ENCODE peak calls at places on chromosomes 1 and 21, in nine cellular contexts. One of them, this sample, is unnamed.

GRCh38 chr1:101235241-101235695 is 1.6 kb upstream of the S1PR1 start:
- DNase-seq in lower leg skin: no peak
- DNase-seq in AG09309: no peak
- DNase-seq in posterior vena cava: no peak
- DNase-seq in left cardiac atrium: no peak
- DNase-seq in astrocyte of the cerebellum: no peak
- DNase-seq in substantia nigra: no peak
- DNase-seq in progenitor cell of endocrine pancreas: no peak
- DNase-seq in stimulated activated naive CD4-positive, alpha-beta T cell: peak; percentile 66
- DNase-seq in this sample: no peak

GRCh38 chr1:168698453-168698852 is 30.6 kb downstream of the DPT start:
- DNase-seq in lower leg skin: no peak
- DNase-seq in AG09309: no peak
- DNase-seq in posterior vena cava: no peak
- DNase-seq in left cardiac atrium: no peak
- DNase-seq in astrocyte of the cerebellum: no peak
- DNase-seq in substantia nigra: no peak
- DNase-seq in progenitor cell of endocrine pancreas: no peak
- DNase-seq in stimulated activated naive CD4-positive, alpha-beta T cell: no peak
- DNase-seq in this sample: no peak

GRCh38 chr1:216905781-216906180 is 182.6 kb upstream of the ESRRG start:
- DNase-seq in lower leg skin: no peak
- DNase-seq in AG09309: no peak
- DNase-seq in posterior vena cava: no peak
- DNase-seq in left cardiac atrium: no peak
- DNase-seq in astrocyte of the cerebellum: no peak
- DNase-seq in substantia nigra: no peak
- DNase-seq in progenitor cell of endocrine pancreas: no peak
- DNase-seq in stimulated activated naive CD4-positive, alpha-beta T cell: no peak
- DNase-seq in this sample: no peak

GRCh38 chr1:207925210-207925609 is 14.3 kb upstream of the CD34 start:
- DNase-seq in lower leg skin: peak; percentile 94
- DNase-seq in AG09309: no peak
- DNase-seq in posterior vena cava: peak; percentile 82
- DNase-seq in left cardiac atrium: peak; percentile 73
- DNase-seq in astrocyte of the cerebellum: peak; percentile 19
- DNase-seq in substantia nigra: no peak
- DNase-seq in progenitor cell of endocrine pancreas: no peak
- DNase-seq in stimulated activated naive CD4-positive, alpha-beta T cell: no peak
- DNase-seq in this sample: no peak

GRCh38 chr1:224054012-224054411 is 59.9 kb upstream of the FBXO28 start:
- DNase-seq in lower leg skin: no peak
- DNase-seq in AG09309: no peak
- DNase-seq in posterior vena cava: no peak
- DNase-seq in left cardiac atrium: no peak
- DNase-seq in astrocyte of the cerebellum: no peak
- DNase-seq in substantia nigra: no peak
- DNase-seq in progenitor cell of endocrine pancreas: no peak
- DNase-seq in stimulated activated naive CD4-positive, alpha-beta T cell: no peak
- DNase-seq in this sample: no peak

GRCh38 chr1:56921486-56921885 is 44.3 kb downstream of the C8B start:
- DNase-seq in lower leg skin: no peak
- DNase-seq in AG09309: no peak
- DNase-seq in posterior vena cava: no peak
- DNase-seq in left cardiac atrium: no peak
- DNase-seq in astrocyte of the cerebellum: no peak
- DNase-seq in substantia nigra: no peak
- DNase-seq in progenitor cell of endocrine pancreas: no peak
- DNase-seq in stimulated activated naive CD4-positive, alpha-beta T cell: no peak
- DNase-seq in this sample: no peak

GRCh38 chr1:63732666-63733065 is 41.2 kb upstream of the ROR1 start:
- DNase-seq in lower leg skin: no peak
- DNase-seq in AG09309: no peak
- DNase-seq in posterior vena cava: no peak
- DNase-seq in left cardiac atrium: no peak
- DNase-seq in astrocyte of the cerebellum: no peak
- DNase-seq in substantia nigra: no peak
- DNase-seq in progenitor cell of endocrine pancreas: no peak
- DNase-seq in stimulated activated naive CD4-positive, alpha-beta T cell: no peak
- DNase-seq in this sample: no peak

GRCh38 chr1:202200669-202201068 is 7.1 kb downstream of the LGR6 start:
- DNase-seq in lower leg skin: no peak
- DNase-seq in AG09309: no peak
- DNase-seq in posterior vena cava: no peak
- DNase-seq in left cardiac atrium: peak; percentile 54
- DNase-seq in astrocyte of the cerebellum: no peak
- DNase-seq in substantia nigra: peak; percentile 36
- DNase-seq in progenitor cell of endocrine pancreas: no peak
- DNase-seq in stimulated activated naive CD4-positive, alpha-beta T cell: no peak
- DNase-seq in this sample: no peak

GRCh38 chr1:184789899-184790298 is 35.2 kb upstream of the EDEM3 start:
- DNase-seq in lower leg skin: no peak
- DNase-seq in AG09309: no peak
- DNase-seq in posterior vena cava: no peak
- DNase-seq in left cardiac atrium: no peak
- DNase-seq in astrocyte of the cerebellum: no peak
- DNase-seq in substantia nigra: no peak
- DNase-seq in progenitor cell of endocrine pancreas: no peak
- DNase-seq in stimulated activated naive CD4-positive, alpha-beta T cell: no peak
- DNase-seq in this sample: no peak

GRCh38 chr1:19866029-19866428 is 16.2 kb upstream of the OTUD3 start:
- DNase-seq in lower leg skin: no peak
- DNase-seq in AG09309: no peak
- DNase-seq in posterior vena cava: no peak
- DNase-seq in left cardiac atrium: no peak
- DNase-seq in astrocyte of the cerebellum: no peak
- DNase-seq in substantia nigra: no peak
- DNase-seq in progenitor cell of endocrine pancreas: no peak
- DNase-seq in stimulated activated naive CD4-positive, alpha-beta T cell: no peak
- DNase-seq in this sample: no peak

GRCh38 chr1:43439781-43440180 is 13.9 kb downstream of the HYI start:
- DNase-seq in lower leg skin: peak; percentile 53
- DNase-seq in AG09309: no peak
- DNase-seq in posterior vena cava: peak; percentile 70
- DNase-seq in left cardiac atrium: no peak
- DNase-seq in astrocyte of the cerebellum: no peak
- DNase-seq in substantia nigra: no peak
- DNase-seq in progenitor cell of endocrine pancreas: no peak
- DNase-seq in stimulated activated naive CD4-positive, alpha-beta T cell: no peak
- DNase-seq in this sample: no peak

GRCh38 chr21:41993744-41994143 is 16.4 kb downstream of the ZBTB21 start:
- DNase-seq in lower leg skin: no peak
- DNase-seq in AG09309: peak; percentile 84
- DNase-seq in posterior vena cava: no peak
- DNase-seq in left cardiac atrium: no peak
- DNase-seq in astrocyte of the cerebellum: peak; percentile 33
- DNase-seq in substantia nigra: no peak
- DNase-seq in progenitor cell of endocrine pancreas: no peak
- DNase-seq in stimulated activated naive CD4-positive, alpha-beta T cell: no peak
- DNase-seq in this sample: no peak

GRCh38 chr1:18992646-18993045 is 36.2 kb upstream of the IFFO2 start:
- DNase-seq in lower leg skin: peak; percentile 49
- DNase-seq in AG09309: no peak
- DNase-seq in posterior vena cava: no peak
- DNase-seq in left cardiac atrium: no peak
- DNase-seq in astrocyte of the cerebellum: no peak
- DNase-seq in substantia nigra: no peak
- DNase-seq in progenitor cell of endocrine pancreas: no peak
- DNase-seq in stimulated activated naive CD4-positive, alpha-beta T cell: no peak
- DNase-seq in this sample: no peak

GRCh38 chr1:109357673-109358072 is 40.0 kb downstream of the SORT1 start:
- DNase-seq in lower leg skin: no peak
- DNase-seq in AG09309: no peak
- DNase-seq in posterior vena cava: no peak
- DNase-seq in left cardiac atrium: no peak
- DNase-seq in astrocyte of the cerebellum: no peak
- DNase-seq in substantia nigra: no peak
- DNase-seq in progenitor cell of endocrine pancreas: no peak
- DNase-seq in stimulated activated naive CD4-positive, alpha-beta T cell: no peak
- DNase-seq in this sample: no peak

GRCh38 chr1:95018602-95019369 is 54.0 kb downstream of the ALG14 start:
- DNase-seq in lower leg skin: no peak
- DNase-seq in AG09309: no peak
- DNase-seq in posterior vena cava: no peak
- DNase-seq in left cardiac atrium: no peak
- DNase-seq in astrocyte of the cerebellum: no peak
- DNase-seq in substantia nigra: no peak
- DNase-seq in progenitor cell of endocrine pancreas: no peak
- DNase-seq in stimulated activated naive CD4-positive, alpha-beta T cell: no peak
- DNase-seq in this sample: no peak

GRCh38 chr1:71948561-71948960 is 333.8 kb downstream of the NEGR1 start:
- DNase-seq in lower leg skin: no peak
- DNase-seq in AG09309: no peak
- DNase-seq in posterior vena cava: no peak
- DNase-seq in left cardiac atrium: no peak
- DNase-seq in astrocyte of the cerebellum: no peak
- DNase-seq in substantia nigra: no peak
- DNase-seq in progenitor cell of endocrine pancreas: no peak
- DNase-seq in stimulated activated naive CD4-positive, alpha-beta T cell: no peak
- DNase-seq in this sample: no peak

GRCh38 chr1:43389326-43390313 is at the start of the genes MED8 and SZT2:
- DNase-seq in lower leg skin: peak; percentile 99
- DNase-seq in AG09309: peak; percentile 69
- DNase-seq in posterior vena cava: peak; percentile 98
- DNase-seq in left cardiac atrium: peak; percentile 96
- DNase-seq in astrocyte of the cerebellum: peak; percentile 68
- DNase-seq in substantia nigra: peak; percentile 92
- DNase-seq in progenitor cell of endocrine pancreas: peak; percentile 92
- DNase-seq in stimulated activated naive CD4-positive, alpha-beta T cell: peak; percentile 79
- DNase-seq in this sample: peak; percentile 98

GRCh38 chr1:27402349-27402754 is 9.9 kb downstream of the GPR3 start:
- DNase-seq in lower leg skin: peak; percentile 95
- DNase-seq in AG09309: peak; percentile 35
- DNase-seq in posterior vena cava: peak; percentile 92
- DNase-seq in left cardiac atrium: peak; percentile 81
- DNase-seq in astrocyte of the cerebellum: no peak
- DNase-seq in substantia nigra: peak; percentile 65
- DNase-seq in progenitor cell of endocrine pancreas: no peak
- DNase-seq in stimulated activated naive CD4-positive, alpha-beta T cell: no peak
- DNase-seq in this sample: peak; percentile 56

GRCh38 chr1:4118746-4119515 is 218.9 kb upstream of the C1orf174 start:
- DNase-seq in lower leg skin: peak; percentile 70
- DNase-seq in AG09309: no peak
- DNase-seq in posterior vena cava: peak; percentile 53
- DNase-seq in left cardiac atrium: no peak
- DNase-seq in astrocyte of the cerebellum: no peak
- DNase-seq in substantia nigra: no peak
- DNase-seq in progenitor cell of endocrine pancreas: no peak
- DNase-seq in stimulated activated naive CD4-positive, alpha-beta T cell: no peak
- DNase-seq in this sample: no peak

GRCh38 chr1:16248603-16249534 is 11.9 kb upstream of the CPLANE2 start:
- DNase-seq in lower leg skin: peak; percentile 95
- DNase-seq in AG09309: peak; percentile 80
- DNase-seq in posterior vena cava: peak; percentile 93
- DNase-seq in left cardiac atrium: peak; percentile 90
- DNase-seq in astrocyte of the cerebellum: peak; percentile 65
- DNase-seq in substantia nigra: peak; percentile 67
- DNase-seq in progenitor cell of endocrine pancreas: no peak
- DNase-seq in stimulated activated naive CD4-positive, alpha-beta T cell: no peak
- DNase-seq in this sample: peak; percentile 90

GRCh38 chr1:50415235-50416149 is 7.8 kb downstream of the DMRTA2 start:
- DNase-seq in lower leg skin: no peak
- DNase-seq in AG09309: no peak
- DNase-seq in posterior vena cava: no peak
- DNase-seq in left cardiac atrium: no peak
- DNase-seq in astrocyte of the cerebellum: no peak
- DNase-seq in substantia nigra: no peak
- DNase-seq in progenitor cell of endocrine pancreas: no peak
- DNase-seq in stimulated activated naive CD4-positive, alpha-beta T cell: no peak
- DNase-seq in this sample: no peak

GRCh38 chr21:34724131-34724856 is 55.5 kb downstream of the CLIC6 start:
- DNase-seq in lower leg skin: no peak
- DNase-seq in AG09309: no peak
- DNase-seq in posterior vena cava: no peak
- DNase-seq in left cardiac atrium: no peak
- DNase-seq in astrocyte of the cerebellum: no peak
- DNase-seq in substantia nigra: no peak
- DNase-seq in progenitor cell of endocrine pancreas: no peak
- DNase-seq in stimulated activated naive CD4-positive, alpha-beta T cell: no peak
- DNase-seq in this sample: no peak

GRCh38 chr1:243268284-243268653 is 12.4 kb downstream of the SDCCAG8 start:
- DNase-seq in lower leg skin: no peak
- DNase-seq in AG09309: peak; percentile 81
- DNase-seq in posterior vena cava: no peak
- DNase-seq in left cardiac atrium: no peak
- DNase-seq in astrocyte of the cerebellum: peak; percentile 61
- DNase-seq in substantia nigra: no peak
- DNase-seq in progenitor cell of endocrine pancreas: no peak
- DNase-seq in stimulated activated naive CD4-positive, alpha-beta T cell: no peak
- DNase-seq in this sample: no peak

GRCh38 chr1:184800876-184801275 is 46.2 kb upstream of the EDEM3 start:
- DNase-seq in lower leg skin: no peak
- DNase-seq in AG09309: no peak
- DNase-seq in posterior vena cava: no peak
- DNase-seq in left cardiac atrium: no peak
- DNase-seq in astrocyte of the cerebellum: no peak
- DNase-seq in substantia nigra: no peak
- DNase-seq in progenitor cell of endocrine pancreas: no peak
- DNase-seq in stimulated activated naive CD4-positive, alpha-beta T cell: no peak
- DNase-seq in this sample: no peak

GRCh38 chr21:35974801-35975200 is 85.5 kb downstream of the SETD4 start:
- DNase-seq in lower leg skin: peak; percentile 4
- DNase-seq in AG09309: no peak
- DNase-seq in posterior vena cava: no peak
- DNase-seq in left cardiac atrium: no peak
- DNase-seq in astrocyte of the cerebellum: no peak
- DNase-seq in substantia nigra: no peak
- DNase-seq in progenitor cell of endocrine pancreas: no peak
- DNase-seq in stimulated activated naive CD4-positive, alpha-beta T cell: no peak
- DNase-seq in this sample: no peak

GRCh38 chr1:63829349-63830327 is 55.8 kb downstream of the ROR1 start:
- DNase-seq in lower leg skin: no peak
- DNase-seq in AG09309: no peak
- DNase-seq in posterior vena cava: no peak
- DNase-seq in left cardiac atrium: no peak
- DNase-seq in astrocyte of the cerebellum: no peak
- DNase-seq in substantia nigra: no peak
- DNase-seq in progenitor cell of endocrine pancreas: no peak
- DNase-seq in stimulated activated naive CD4-positive, alpha-beta T cell: no peak
- DNase-seq in this sample: no peak

GRCh38 chr1:158177705-158178450 is 2.8 kb upstream of the CD1D start:
- DNase-seq in lower leg skin: peak; percentile 97
- DNase-seq in AG09309: no peak
- DNase-seq in posterior vena cava: peak; percentile 97
- DNase-seq in left cardiac atrium: peak; percentile 95
- DNase-seq in astrocyte of the cerebellum: peak; percentile 2
- DNase-seq in substantia nigra: peak; percentile 67
- DNase-seq in progenitor cell of endocrine pancreas: peak; percentile 54
- DNase-seq in stimulated activated naive CD4-positive, alpha-beta T cell: no peak
- DNase-seq in this sample: peak; percentile 97

GRCh38 chr1:209627349-209628196 is 24.7 kb downstream of the LAMB3 start:
- DNase-seq in lower leg skin: peak; percentile 94
- DNase-seq in AG09309: no peak
- DNase-seq in posterior vena cava: peak; percentile 90
- DNase-seq in left cardiac atrium: peak; percentile 75
- DNase-seq in astrocyte of the cerebellum: peak; percentile 16
- DNase-seq in substantia nigra: peak; percentile 68
- DNase-seq in progenitor cell of endocrine pancreas: peak; percentile 89
- DNase-seq in stimulated activated naive CD4-positive, alpha-beta T cell: peak; percentile 7
- DNase-seq in this sample: peak; percentile 93

GRCh38 chr1:186950547-186950946 is 121.8 kb downstream of the PLA2G4A start:
- DNase-seq in lower leg skin: no peak
- DNase-seq in AG09309: no peak
- DNase-seq in posterior vena cava: no peak
- DNase-seq in left cardiac atrium: no peak
- DNase-seq in astrocyte of the cerebellum: no peak
- DNase-seq in substantia nigra: no peak
- DNase-seq in progenitor cell of endocrine pancreas: no peak
- DNase-seq in stimulated activated naive CD4-positive, alpha-beta T cell: no peak
- DNase-seq in this sample: no peak

GRCh38 chr1:161046574-161047167 is 894 bp upstream of the USF1 start:
- DNase-seq in lower leg skin: no peak
- DNase-seq in AG09309: no peak
- DNase-seq in posterior vena cava: no peak
- DNase-seq in left cardiac atrium: no peak
- DNase-seq in astrocyte of the cerebellum: no peak
- DNase-seq in substantia nigra: no peak
- DNase-seq in progenitor cell of endocrine pancreas: no peak
- DNase-seq in stimulated activated naive CD4-positive, alpha-beta T cell: no peak
- DNase-seq in this sample: no peak

GRCh38 chr1:43885311-43885801 is 48.2 kb upstream of the ARTN start:
- DNase-seq in lower leg skin: no peak
- DNase-seq in AG09309: no peak
- DNase-seq in posterior vena cava: no peak
- DNase-seq in left cardiac atrium: no peak
- DNase-seq in astrocyte of the cerebellum: no peak
- DNase-seq in substantia nigra: no peak
- DNase-seq in progenitor cell of endocrine pancreas: no peak
- DNase-seq in stimulated activated naive CD4-positive, alpha-beta T cell: no peak
- DNase-seq in this sample: no peak

This sample was measured in left lobe of liver.